ENCODE peak calls at places on chromosomes 1 and 21, in five cellular contexts. C, J, G, L and R are unnamed samples.
A peak's percentile ranks its signal among the peaks of the same experiment; 100 is the strongest.

GRCh38 chr1:245953876-245954660 is 553.0 kb downstream of the SMYD3 start:
- DNase-seq in C (no peak), J (no peak), G (peak; percentile 36), L (no peak), R (no peak)

GRCh38 chr1:234611153-234611798 is 1.3 kb upstream of the IRF2BP2 start:
- DNase-seq in C (no peak), J (peak; percentile 71), G (peak; percentile 92), L (peak; percentile 86), R (peak; percentile 95)

GRCh38 chr1:151547119-151547899 is 7.2 kb downstream of the TUFT1 start:
- DNase-seq in C (peak; percentile 76), J (no peak), G (peak; percentile 99), L (no peak), R (peak; percentile 38)

GRCh38 chr1:5509664-5510452 is 482.4 kb downstream of the NPHP4 start:
- DNase-seq in C (peak; percentile 80), J (peak; percentile 66), G (peak; percentile 27), L (peak; percentile 7), R (peak; percentile 48)

GRCh38 chr1:244496186-244496585 is 35.1 kb downstream of the CATSPERE start:
- DNase-seq in C (no peak), J (no peak), G (no peak), L (no peak), R (no peak)

GRCh38 chr1:153379591-153379990 is 4.2 kb upstream of the S100A12 start:
- DNase-seq in C (no peak), J (no peak), G (no peak), L (no peak), R (no peak)

GRCh38 chr1:228274452-228275153 is 66.8 kb downstream of the OBSCN start:
- DNase-seq in C (no peak), J (no peak), G (no peak), L (no peak), R (no peak)

GRCh38 chr1:79079770-79080169 is 73.2 kb upstream of the ADGRL4 start:
- DNase-seq in C (no peak), J (no peak), G (peak; percentile 88), L (no peak), R (peak; percentile 96)

GRCh38 chr1:19813651-19813960 is 1.5 kb downstream of the RNF186 start:
- DNase-seq in C (no peak), J (no peak), G (no peak), L (no peak), R (peak; percentile 50)

GRCh38 chr1:26280333-26281042 is 602 bp downstream of the SH3BGRL3 start:
- DNase-seq in C (peak; percentile 63), J (no peak), G (peak; percentile 35), L (no peak), R (peak; percentile 67)

GRCh38 chr1:62299426-62300200 is 19.6 kb downstream of the KANK4 start:
- DNase-seq in C (no peak), J (no peak), G (no peak), L (peak; percentile 56), R (peak; percentile 56)

GRCh38 chr1:231778009-231778719 is 151.6 kb downstream of the DISC1 start:
- DNase-seq in C (no peak), J (no peak), G (no peak), L (no peak), R (peak; percentile 22)

GRCh38 chr21:14923468-14923867 is 141.3 kb downstream of the NRIP1 start:
- DNase-seq in C (no peak), J (no peak), G (no peak), L (no peak), R (no peak)